ENCODE peak calls at places on chromosomes 4 and X, in four cellular contexts. U is NB4, T is tibial nerve, Q is neural crest cell. N is an unnamed sample.

GRCh38 chrX:84501798-84502628 is at the start of gene HDX:
- DNase-seq in U (no peak), T (peak), Q (peak), N (peak)

GRCh38 chrX:84721416-84721815 is 219.2 kb upstream of the HDX start:
- DNase-seq in U (no peak), T (no peak), Q (no peak), N (no peak)

GRCh38 chr4:40992472-40993298 is 221.7 kb downstream of the APBB2 start:
- DNase-seq in U (peak), T (no peak), Q (no peak), N (peak)

GRCh38 chr4:122874194-122874593 is 47.6 kb downstream of the FGF2 start:
- DNase-seq in U (peak), T (no peak), Q (no peak), N (no peak)

GRCh38 chrX:69124108-69124507 is 41.1 kb downstream of the PJA1 start:
- DNase-seq in U (no peak), T (no peak), Q (no peak), N (no peak)

GRCh38 chr4:19266566-19266965 is 985.1 kb upstream of the SLIT2 start:
- DNase-seq in U (no peak), T (no peak), Q (no peak), N (no peak)

GRCh38 chr4:174540175-174540574 is 17.9 kb upstream of the HPGD start:
- DNase-seq in U (no peak), T (no peak), Q (no peak), N (no peak)

GRCh38 chrX:96611619-96612362 is 72.9 kb upstream of the DIAPH2 start:
- DNase-seq in U (no peak), T (no peak), Q (no peak), N (no peak)

GRCh38 chrX:115616943-115617563 is 56.1 kb downstream of the PLS3 start:
- DNase-seq in U (no peak), T (no peak), Q (no peak), N (peak)

GRCh38 chr4:52617467-52618017 is 41.6 kb downstream of the USP46 start:
- DNase-seq in U (no peak), T (no peak), Q (no peak), N (no peak)

GRCh38 chrX:38192007-38192625 is 28.6 kb downstream of the SRPX start:
- DNase-seq in U (peak), T (no peak), Q (no peak), N (no peak)

GRCh38 chr4:52877006-52877405 is 14.9 kb downstream of the RASL11B start:
- DNase-seq in U (no peak), T (no peak), Q (no peak), N (no peak)

GRCh38 chr4:34250562-34250961 is 1993.8 kb downstream of the ARAP2 start:
- DNase-seq in U (peak), T (no peak), Q (no peak), N (no peak)

GRCh38 chr4:3368334-3368733 is 73.4 kb upstream of the HGFAC start:
- DNase-seq in U (peak), T (no peak), Q (no peak), N (no peak)

GRCh38 chr4:19831644-19832285 is 419.9 kb upstream of the SLIT2 start:
- DNase-seq in U (no peak), T (no peak), Q (no peak), N (no peak)

GRCh38 chr4:78019494-78019893 is 37.6 kb upstream of the FRAS1 start:
- DNase-seq in U (no peak), T (no peak), Q (no peak), N (no peak)

GRCh38 chrX:10628906-10629305 is 8.5 kb upstream of the MID1 start:
- DNase-seq in U (no peak), T (no peak), Q (no peak), N (no peak)

GRCh38 chr4:163107754-163108153 is 58.9 kb downstream of the NAF1 start:
- DNase-seq in U (peak), T (no peak), Q (no peak), N (no peak)

DNA sequence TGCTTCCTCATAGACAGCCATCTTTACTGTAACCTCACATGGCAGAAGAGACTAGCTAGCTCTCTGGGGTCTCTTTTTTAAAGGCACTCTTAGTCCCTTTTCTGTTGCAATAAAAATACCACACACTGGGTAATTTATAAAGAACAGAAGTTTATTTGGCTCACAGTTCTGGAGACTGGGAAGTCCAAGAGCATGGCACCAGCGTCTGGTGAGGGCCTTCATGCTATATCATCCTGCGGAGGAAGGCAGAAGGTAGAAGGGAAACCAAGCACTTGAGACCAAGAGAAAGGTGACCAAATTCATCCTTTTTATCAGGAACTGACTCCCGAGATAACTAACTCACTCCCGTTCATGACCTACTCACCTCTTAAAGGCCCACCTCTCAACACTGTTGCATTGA is 5.4 kb upstream of the ANXA5 start:
- DNase-seq in U (no peak), T (no peak), Q (no peak), N (no peak)
- TF ChIP-seq CTCF in U (no peak), T (no peak), Q (no peak), N (no peak)

GRCh38 chr4:112731715-112732114 is 94.8 kb downstream of the LARP7 start:
- DNase-seq in U (no peak), T (no peak), Q (no peak), N (no peak)

GRCh38 chr4:112732142-112732541 is 95.2 kb downstream of the LARP7 start:
- DNase-seq in U (no peak), T (no peak), Q (no peak), N (no peak)

GRCh38 chr4:112736718-112737135 is 99.8 kb downstream of the LARP7 start:
- DNase-seq in U (no peak), T (no peak), Q (no peak), N (peak)

GRCh38 chr4:112739442-112739841 is 102.5 kb downstream of the LARP7 start:
- DNase-seq in U (no peak), T (no peak), Q (no peak), N (no peak)

DNA sequence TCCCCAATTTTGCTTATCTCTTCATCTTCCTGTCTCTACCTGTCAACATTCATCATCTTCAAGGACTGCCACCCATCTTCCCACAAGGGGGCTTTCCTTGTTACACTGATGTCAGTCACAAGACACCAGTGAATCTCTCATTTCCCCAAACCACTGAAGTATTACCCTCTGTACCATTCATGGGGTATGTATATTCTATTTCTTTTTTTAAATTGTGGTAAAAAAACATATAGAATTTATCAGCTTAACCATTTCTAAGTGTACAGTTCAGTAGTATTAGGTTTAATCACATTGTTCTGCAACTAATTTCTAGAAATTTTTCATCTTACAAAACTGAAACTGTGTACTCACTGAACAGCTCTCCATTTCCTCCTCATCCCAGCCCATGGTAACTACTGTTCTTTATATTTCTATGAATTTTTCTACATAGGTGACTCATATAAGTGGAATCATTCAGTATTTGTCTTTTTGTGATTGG is 98.6 kb downstream of the LARP7 start:
- DNase-seq in U (no peak), T (no peak), Q (no peak), N (peak)
- TF ChIP-seq CTCF in U (no peak), T (no peak), Q (no peak), N (no peak)

DNA sequence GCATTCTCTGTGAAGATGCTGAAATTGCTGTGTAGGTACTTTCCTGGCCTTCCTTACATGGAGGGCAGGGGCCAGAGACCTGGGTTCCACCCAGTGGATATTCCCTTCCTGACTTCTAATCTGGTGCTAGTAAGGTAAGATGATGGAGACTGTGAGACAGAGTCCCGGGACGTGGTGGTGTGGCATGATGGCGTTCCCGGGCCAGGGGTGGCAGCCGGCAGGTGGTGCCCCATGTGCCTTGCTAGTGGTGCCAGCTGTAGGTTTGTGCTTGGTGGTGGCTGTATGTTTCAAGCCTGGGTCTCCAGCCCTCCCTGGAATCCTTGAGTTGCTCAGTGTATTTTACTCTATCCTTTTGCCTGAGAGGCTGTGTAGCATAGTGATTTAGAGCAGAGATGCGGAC is 10.9 kb downstream of the STOX2 start:
- DNase-seq in U (no peak), T (no peak), Q (no peak), N (no peak)
- TF ChIP-seq CTCF in U (no peak), T (no peak), Q (no peak), N (no peak)

GRCh38 chr4:71830-72229 is 18.7 kb downstream of the ZNF595 start:
- DNase-seq in U (no peak), T (no peak), Q (no peak), N (no peak)
- TF ChIP-seq CTCF in U (no peak), T (no peak), Q (no peak), N (no peak)

GRCh38 chrX:104307341-104307740 is 52.6 kb upstream of the ESX1 start:
- DNase-seq in U (no peak), T (no peak), Q (no peak), N (no peak)

GRCh38 chrX:104310084-104310483 is 55.4 kb upstream of the ESX1 start:
- DNase-seq in U (peak), T (no peak), Q (no peak), N (no peak)

GRCh38 chrX:104306180-104306579 is 51.4 kb upstream of the ESX1 start:
- DNase-seq in U (no peak), T (no peak), Q (no peak), N (no peak)

GRCh38 chrX:104310657-104311056 is 55.9 kb upstream of the ESX1 start:
- DNase-seq in U (no peak), T (no peak), Q (no peak), N (no peak)

GRCh38 chrX:104309169-104309568 is 54.4 kb upstream of the ESX1 start:
- DNase-seq in U (no peak), T (no peak), Q (no peak), N (no peak)
- TF ChIP-seq CTCF in U (no peak), T (no peak), Q (no peak), N (no peak)